ENCODE peak calls at places on chromosome 14, in eight cellular contexts. One of them, this sample, is unnamed.
A peak's percentile ranks its signal among the peaks of the same experiment; 100 is the strongest.

GRCh38 chr14:92439551-92440344 is 73.8 kb upstream of the RIN3 start:
- DNase-seq in lower leg skin: no peak
- DNase-seq in HFF-Myc: no peak
- DNase-seq in testis: no peak
- DNase-seq in fibroblast of mammary gland: no peak
- DNase-seq in Calu3: no peak
- DNase-seq in foreskin fibroblast: no peak
- DNase-seq in fibroblast of lung: no peak
- DNase-seq in this sample: no peak

GRCh38 chr14:72024043-72024407 is 91.8 kb downstream of the RGS6 start:
- DNase-seq in fibroblast of mammary gland: peak; percentile 35
- DNase-seq in fibroblast of lung: peak; percentile 8
- DNase-seq in HFF-Myc: no peak
- DNase-seq in foreskin fibroblast: no peak
- DNase-seq in testis: peak; percentile 67
- DNase-seq in lower leg skin: peak; percentile 19
- DNase-seq in Calu3: peak; percentile 44
- DNase-seq in this sample: no peak

GRCh38 chr14:33610121-33610520 is 340.8 kb downstream of the EGLN3 start:
- DNase-seq in fibroblast of mammary gland: no peak
- DNase-seq in foreskin fibroblast: no peak
- DNase-seq in HFF-Myc: no peak
- DNase-seq in fibroblast of lung: no peak
- DNase-seq in testis: no peak
- DNase-seq in Calu3: no peak
- DNase-seq in lower leg skin: no peak
- DNase-seq in this sample: no peak

GRCh38 chr14:94540031-94540794 is 21.0 kb upstream of the SERPINA4 start:
- DNase-seq in Calu3: no peak
- DNase-seq in HFF-Myc: peak; percentile 1
- DNase-seq in foreskin fibroblast: no peak
- DNase-seq in testis: peak; percentile 30
- DNase-seq in fibroblast of lung: no peak
- DNase-seq in fibroblast of mammary gland: peak; percentile 25
- DNase-seq in lower leg skin: peak; percentile 12
- DNase-seq in this sample: no peak

GRCh38 chr14:105422695-105423487 is 3.3 kb downstream of the MTA1 start:
- DNase-seq in fibroblast of lung: no peak
- DNase-seq in lower leg skin: no peak
- DNase-seq in fibroblast of mammary gland: no peak
- DNase-seq in HFF-Myc: no peak
- DNase-seq in Calu3: no peak
- DNase-seq in testis: no peak
- DNase-seq in foreskin fibroblast: no peak
- DNase-seq in this sample: no peak

GRCh38 chr14:72796935-72797334 is 97.0 kb downstream of the DPF3 start:
- DNase-seq in foreskin fibroblast: no peak
- DNase-seq in fibroblast of mammary gland: no peak
- DNase-seq in Calu3: no peak
- DNase-seq in lower leg skin: no peak
- DNase-seq in testis: no peak
- DNase-seq in HFF-Myc: no peak
- DNase-seq in fibroblast of lung: no peak
- DNase-seq in this sample: no peak

GRCh38 chr14:76793956-76794355 is 18.7 kb downstream of the ANGEL1 start:
- DNase-seq in foreskin fibroblast: no peak
- DNase-seq in fibroblast of lung: no peak
- DNase-seq in testis: no peak
- DNase-seq in lower leg skin: no peak
- DNase-seq in Calu3: no peak
- DNase-seq in fibroblast of mammary gland: no peak
- DNase-seq in HFF-Myc: no peak
- DNase-seq in this sample: no peak

GRCh38 chr14:71523630-71524320 is 408.5 kb upstream of the RGS6 start:
- DNase-seq in testis: no peak
- DNase-seq in Calu3: no peak
- DNase-seq in fibroblast of mammary gland: peak; percentile 42
- DNase-seq in foreskin fibroblast: no peak
- DNase-seq in lower leg skin: no peak
- DNase-seq in HFF-Myc: peak; percentile 43
- DNase-seq in fibroblast of lung: no peak
- DNase-seq in this sample: no peak

GRCh38 chr14:103522028-103522581 is 525 bp downstream of the CKB start:
- DNase-seq in fibroblast of mammary gland: no peak
- DNase-seq in testis: no peak
- DNase-seq in fibroblast of lung: no peak
- DNase-seq in Calu3: no peak
- DNase-seq in foreskin fibroblast: no peak
- DNase-seq in HFF-Myc: no peak
- DNase-seq in lower leg skin: no peak
- DNase-seq in this sample: peak; percentile 81

GRCh38 chr14:23057757-23058653 is 685 bp upstream of the CDH24 start:
- DNase-seq in lower leg skin: peak; percentile 80
- DNase-seq in HFF-Myc: peak; percentile 59
- DNase-seq in fibroblast of lung: peak; percentile 73
- DNase-seq in testis: peak; percentile 92
- DNase-seq in Calu3: peak; percentile 94
- DNase-seq in foreskin fibroblast: peak; percentile 72
- DNase-seq in fibroblast of mammary gland: peak; percentile 81
- DNase-seq in this sample: peak; percentile 86

DNA sequence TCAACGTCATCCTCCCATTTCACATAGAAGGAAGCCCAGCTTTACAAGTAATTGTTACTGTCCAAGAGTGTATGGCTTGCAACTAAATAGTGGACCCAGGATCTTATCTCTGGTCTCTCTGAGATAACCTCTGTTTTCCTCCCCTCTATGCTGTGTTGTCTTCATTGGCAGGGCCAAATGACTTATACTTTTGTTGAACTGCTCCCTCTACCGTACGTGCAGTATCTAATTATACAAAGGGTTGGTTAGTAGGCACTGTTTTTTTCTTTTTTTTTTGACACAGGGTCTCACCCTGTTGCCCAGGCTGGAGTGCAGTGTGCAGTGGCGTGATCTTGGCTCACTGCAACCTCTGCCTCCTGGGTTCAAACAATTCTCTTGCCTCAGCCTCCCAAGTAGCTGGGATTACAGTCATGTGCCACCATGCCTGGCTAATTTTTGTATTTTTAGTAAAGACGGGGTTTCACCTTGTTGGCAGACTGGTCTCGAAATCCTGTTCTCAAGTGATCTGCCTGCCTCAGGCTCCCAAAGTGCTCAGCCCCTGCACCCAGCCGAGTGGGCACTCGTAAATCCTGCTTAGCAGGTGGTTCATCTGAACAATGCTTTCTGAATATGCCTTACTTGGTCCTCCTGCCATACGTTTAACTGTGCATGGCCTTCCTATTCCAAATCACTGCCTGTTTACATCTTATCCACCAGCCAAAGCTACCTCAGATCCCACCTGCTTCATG is 162.1 kb downstream of the ADCK1 start:
- DNase-seq in testis: no peak
- DNase-seq in Calu3: no peak
- DNase-seq in fibroblast of mammary gland: no peak
- DNase-seq in HFF-Myc: no peak
- DNase-seq in fibroblast of lung: no peak
- DNase-seq in foreskin fibroblast: no peak
- DNase-seq in lower leg skin: no peak
- DNase-seq in this sample: no peak
- TF ChIP-seq CTCF in testis: no peak
- TF ChIP-seq CTCF in Calu3: no peak
- TF ChIP-seq CTCF in fibroblast of mammary gland: no peak
- TF ChIP-seq CTCF in HFF-Myc: no peak
- TF ChIP-seq CTCF in fibroblast of lung: no peak
- TF ChIP-seq CTCF in foreskin fibroblast: no peak
- TF ChIP-seq CTCF in lower leg skin: no peak
- TF ChIP-seq CTCF in this sample: no peak

GRCh38 chr14:37638599-37638998 is 43.2 kb downstream of the TTC6 start:
- DNase-seq in lower leg skin: no peak
- DNase-seq in HFF-Myc: no peak
- DNase-seq in foreskin fibroblast: no peak
- DNase-seq in testis: no peak
- DNase-seq in Calu3: no peak
- DNase-seq in fibroblast of mammary gland: no peak
- DNase-seq in fibroblast of lung: no peak
- DNase-seq in this sample: no peak
- TF ChIP-seq CTCF in lower leg skin: no peak
- TF ChIP-seq CTCF in HFF-Myc: no peak
- TF ChIP-seq CTCF in foreskin fibroblast: no peak
- TF ChIP-seq CTCF in testis: no peak
- TF ChIP-seq CTCF in Calu3: no peak
- TF ChIP-seq CTCF in fibroblast of mammary gland: no peak
- TF ChIP-seq CTCF in fibroblast of lung: no peak
- TF ChIP-seq CTCF in this sample: no peak

GRCh38 chr14:99287269-99287942 is 15.4 kb upstream of the BCL11B start:
- DNase-seq in HFF-Myc: no peak
- DNase-seq in foreskin fibroblast: no peak
- DNase-seq in lower leg skin: no peak
- DNase-seq in Calu3: no peak
- DNase-seq in fibroblast of lung: peak; percentile 34
- DNase-seq in testis: no peak
- DNase-seq in fibroblast of mammary gland: no peak
- DNase-seq in this sample: no peak
- TF ChIP-seq CTCF in HFF-Myc: no peak
- TF ChIP-seq CTCF in foreskin fibroblast: no peak
- TF ChIP-seq CTCF in lower leg skin: no peak
- TF ChIP-seq CTCF in Calu3: no peak
- TF ChIP-seq CTCF in fibroblast of lung: no peak
- TF ChIP-seq CTCF in testis: no peak
- TF ChIP-seq CTCF in fibroblast of mammary gland: no peak
- TF ChIP-seq CTCF in this sample: no peak

DNA sequence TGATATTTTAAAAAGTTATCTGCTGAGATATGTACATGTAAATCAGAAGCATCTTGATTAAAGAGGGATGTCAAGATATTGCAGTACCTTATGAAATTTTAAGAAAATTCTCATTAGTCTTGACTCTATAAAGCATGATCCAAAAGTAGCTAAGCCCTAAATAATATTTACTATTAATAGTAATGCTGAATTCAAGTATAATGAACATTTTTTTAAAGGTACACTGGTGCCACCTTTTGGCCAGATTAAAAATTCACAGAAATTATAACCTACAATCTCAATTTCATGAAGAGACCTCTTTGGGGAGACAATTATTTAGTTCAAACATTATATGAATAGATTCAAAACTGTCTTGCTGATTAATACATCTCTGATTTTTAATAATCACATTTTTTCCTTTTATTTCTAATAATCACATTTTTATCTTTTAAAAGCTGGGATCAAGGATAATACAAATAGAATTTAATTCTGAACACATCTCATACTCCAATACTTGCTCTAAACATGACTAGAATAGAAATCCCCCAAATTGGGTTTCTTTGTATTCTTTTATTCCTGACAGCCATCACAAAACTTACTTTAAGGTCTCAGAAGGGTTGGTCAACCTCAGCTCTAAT is 13.4 kb downstream of the AKAP5 start:
- DNase-seq in HFF-Myc: no peak
- DNase-seq in Calu3: peak; percentile 9
- DNase-seq in lower leg skin: no peak
- DNase-seq in testis: no peak
- DNase-seq in fibroblast of lung: peak; percentile 11
- DNase-seq in fibroblast of mammary gland: peak; percentile 38
- DNase-seq in foreskin fibroblast: no peak
- DNase-seq in this sample: no peak
- TF ChIP-seq CTCF in HFF-Myc: no peak
- TF ChIP-seq CTCF in Calu3: peak; percentile 17
- TF ChIP-seq CTCF in lower leg skin: no peak
- TF ChIP-seq CTCF in testis: no peak
- TF ChIP-seq CTCF in fibroblast of lung: peak; percentile 36
- TF ChIP-seq CTCF in fibroblast of mammary gland: peak; percentile 38
- TF ChIP-seq CTCF in foreskin fibroblast: peak; percentile 14
- TF ChIP-seq CTCF in this sample: no peak

GRCh38 chr14:69803753-69804152 is 6.7 kb upstream of the SLC10A1 start:
- DNase-seq in Calu3: no peak
- DNase-seq in HFF-Myc: no peak
- DNase-seq in foreskin fibroblast: no peak
- DNase-seq in fibroblast of mammary gland: no peak
- DNase-seq in fibroblast of lung: no peak
- DNase-seq in testis: no peak
- DNase-seq in lower leg skin: no peak
- DNase-seq in this sample: no peak
- TF ChIP-seq CTCF in Calu3: no peak
- TF ChIP-seq CTCF in HFF-Myc: no peak
- TF ChIP-seq CTCF in foreskin fibroblast: no peak
- TF ChIP-seq CTCF in fibroblast of mammary gland: peak; percentile 20
- TF ChIP-seq CTCF in fibroblast of lung: peak; percentile 30
- TF ChIP-seq CTCF in testis: no peak
- TF ChIP-seq CTCF in lower leg skin: no peak
- TF ChIP-seq CTCF in this sample: no peak

GRCh38 chr14:74526854-74527585 is 33.5 kb downstream of the ISCA2 start:
- DNase-seq in Calu3: peak; percentile 21
- DNase-seq in HFF-Myc: no peak
- DNase-seq in fibroblast of mammary gland: no peak
- DNase-seq in lower leg skin: no peak
- DNase-seq in fibroblast of lung: no peak
- DNase-seq in foreskin fibroblast: no peak
- DNase-seq in testis: no peak
- DNase-seq in this sample: no peak
- TF ChIP-seq CTCF in Calu3: no peak
- TF ChIP-seq CTCF in HFF-Myc: no peak
- TF ChIP-seq CTCF in fibroblast of mammary gland: no peak
- TF ChIP-seq CTCF in lower leg skin: no peak
- TF ChIP-seq CTCF in fibroblast of lung: no peak
- TF ChIP-seq CTCF in foreskin fibroblast: no peak
- TF ChIP-seq CTCF in testis: no peak
- TF ChIP-seq CTCF in this sample: no peak

DNA sequence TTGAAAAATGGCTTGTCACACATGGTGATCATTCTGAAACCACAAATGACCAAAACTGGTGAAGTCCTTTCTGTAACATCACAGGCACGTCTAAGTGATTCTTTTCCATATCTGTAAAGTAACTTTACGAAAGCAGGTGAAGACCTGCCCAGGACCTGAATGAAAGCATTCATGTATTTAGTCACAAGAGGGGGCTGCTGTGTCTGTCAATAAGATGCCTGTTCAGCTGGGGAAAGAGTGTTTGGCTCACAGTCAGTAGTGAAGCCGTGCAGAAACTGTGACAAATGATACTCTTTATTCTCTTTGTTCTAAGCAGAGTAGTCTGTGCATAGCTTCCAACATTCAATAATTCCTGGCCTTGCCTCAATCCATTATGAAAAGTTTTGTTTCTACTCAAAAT is 373.5 kb upstream of the OR4E1 start:
- DNase-seq in testis: peak; percentile 31
- DNase-seq in fibroblast of lung: no peak
- DNase-seq in fibroblast of mammary gland: no peak
- DNase-seq in HFF-Myc: no peak
- DNase-seq in Calu3: peak; percentile 27
- DNase-seq in foreskin fibroblast: no peak
- DNase-seq in lower leg skin: no peak
- DNase-seq in this sample: no peak
- TF ChIP-seq CTCF in testis: no peak
- TF ChIP-seq CTCF in fibroblast of lung: peak; percentile 10
- TF ChIP-seq CTCF in fibroblast of mammary gland: peak; percentile 11
- TF ChIP-seq CTCF in HFF-Myc: no peak
- TF ChIP-seq CTCF in Calu3: no peak
- TF ChIP-seq CTCF in foreskin fibroblast: no peak
- TF ChIP-seq CTCF in lower leg skin: no peak
- TF ChIP-seq CTCF in this sample: no peak

GRCh38 chr14:97298331-97298730 is 501.1 kb downstream of the VRK1 start:
- DNase-seq in fibroblast of mammary gland: no peak
- DNase-seq in testis: peak; percentile 54
- DNase-seq in foreskin fibroblast: no peak
- DNase-seq in fibroblast of lung: no peak
- DNase-seq in HFF-Myc: no peak
- DNase-seq in Calu3: no peak
- DNase-seq in lower leg skin: no peak
- DNase-seq in this sample: no peak
- TF ChIP-seq CTCF in fibroblast of mammary gland: no peak
- TF ChIP-seq CTCF in testis: no peak
- TF ChIP-seq CTCF in foreskin fibroblast: no peak
- TF ChIP-seq CTCF in fibroblast of lung: no peak
- TF ChIP-seq CTCF in HFF-Myc: no peak
- TF ChIP-seq CTCF in Calu3: no peak
- TF ChIP-seq CTCF in lower leg skin: no peak
- TF ChIP-seq CTCF in this sample: no peak

GRCh38 chr14:59214702-59215302 is 26.3 kb downstream of the DAAM1 start:
- DNase-seq in HFF-Myc: no peak
- DNase-seq in fibroblast of lung: no peak
- DNase-seq in lower leg skin: no peak
- DNase-seq in Calu3: no peak
- DNase-seq in fibroblast of mammary gland: no peak
- DNase-seq in testis: no peak
- DNase-seq in foreskin fibroblast: no peak
- DNase-seq in this sample: no peak
- TF ChIP-seq CTCF in HFF-Myc: no peak
- TF ChIP-seq CTCF in fibroblast of lung: no peak
- TF ChIP-seq CTCF in lower leg skin: no peak
- TF ChIP-seq CTCF in Calu3: no peak
- TF ChIP-seq CTCF in fibroblast of mammary gland: no peak
- TF ChIP-seq CTCF in testis: no peak
- TF ChIP-seq CTCF in foreskin fibroblast: no peak
- TF ChIP-seq CTCF in this sample: no peak

This sample was measured in coronary artery.